ENCODE peak calls at places on chromosomes 5 and 9, in seven cellular contexts. One of them, this sample, is unnamed. For H3K9me3, the result is how much of the 10 kb centered on the place peaks cover.

GRCh38 chr5:135064235-135064570 is 30.2 kb upstream of the PITX1 start:
- DNase-seq in adipocyte: no peak
- DNase-seq in naive thymus-derived CD4-positive, alpha-beta T cell: no peak
- DNase-seq in ovary: no peak
- DNase-seq in K562: no peak
- DNase-seq in iPS DF 6.9: no peak
- DNase-seq in uterus: no peak
- DNase-seq in this sample: no peak

GRCh38 chr5:150516011-150516410 is 8.1 kb downstream of the NDST1 start:
- DNase-seq in uterus: no peak
- DNase-seq in adipocyte: peak
- DNase-seq in ovary: no peak
- DNase-seq in iPS DF 6.9: no peak
- DNase-seq in K562: no peak
- DNase-seq in naive thymus-derived CD4-positive, alpha-beta T cell: no peak
- DNase-seq in this sample: peak

GRCh38 chr5:75461679-75462078 is 49.8 kb downstream of the CERT1 start:
- DNase-seq in iPS DF 6.9: no peak
- DNase-seq in K562: no peak
- DNase-seq in naive thymus-derived CD4-positive, alpha-beta T cell: no peak
- DNase-seq in adipocyte: no peak
- DNase-seq in uterus: no peak
- DNase-seq in ovary: no peak
- DNase-seq in this sample: no peak

GRCh38 chr9:1231998-1232919 is 182.1 kb downstream of the DMRT2 start:
- DNase-seq in naive thymus-derived CD4-positive, alpha-beta T cell: no peak
- DNase-seq in ovary: peak
- DNase-seq in K562: no peak
- DNase-seq in uterus: peak
- DNase-seq in iPS DF 6.9: no peak
- DNase-seq in adipocyte: peak
- DNase-seq in this sample: peak

GRCh38 chr5:140329739-140330481 is 16.5 kb downstream of the HBEGF start:
- DNase-seq in uterus: no peak
- DNase-seq in naive thymus-derived CD4-positive, alpha-beta T cell: no peak
- DNase-seq in K562: no peak
- DNase-seq in adipocyte: no peak
- DNase-seq in iPS DF 6.9: no peak
- DNase-seq in ovary: no peak
- DNase-seq in this sample: no peak

GRCh38 chr5:57327934-57328333 is 154.1 kb downstream of the GPBP1 start:
- DNase-seq in uterus: no peak
- DNase-seq in ovary: no peak
- DNase-seq in K562: no peak
- DNase-seq in naive thymus-derived CD4-positive, alpha-beta T cell: no peak
- DNase-seq in iPS DF 6.9: no peak
- DNase-seq in adipocyte: no peak
- DNase-seq in this sample: no peak

GRCh38 chr9:98222885-98223640 is 30.6 kb upstream of the CORO2A start:
- DNase-seq in ovary: no peak
- DNase-seq in K562: no peak
- DNase-seq in adipocyte: peak
- DNase-seq in iPS DF 6.9: no peak
- DNase-seq in uterus: no peak
- DNase-seq in naive thymus-derived CD4-positive, alpha-beta T cell: no peak
- DNase-seq in this sample: peak

GRCh38 chr9:106487256-106487655 is 375.7 kb upstream of the ZNF462 start:
- DNase-seq in uterus: no peak
- DNase-seq in adipocyte: no peak
- DNase-seq in naive thymus-derived CD4-positive, alpha-beta T cell: no peak
- DNase-seq in K562: no peak
- DNase-seq in iPS DF 6.9: no peak
- DNase-seq in ovary: no peak
- DNase-seq in this sample: no peak

GRCh38 chr5:17235736-17236330 is 18.4 kb downstream of the BASP1 start:
- DNase-seq in ovary: no peak
- DNase-seq in K562: no peak
- DNase-seq in uterus: no peak
- DNase-seq in naive thymus-derived CD4-positive, alpha-beta T cell: no peak
- DNase-seq in adipocyte: peak
- DNase-seq in iPS DF 6.9: no peak
- DNase-seq in this sample: peak

GRCh38 chr9:113501129-113501686 is 37.7 kb downstream of the RGS3 start:
- DNase-seq in K562: no peak
- DNase-seq in naive thymus-derived CD4-positive, alpha-beta T cell: no peak
- DNase-seq in iPS DF 6.9: peak
- DNase-seq in uterus: peak
- DNase-seq in adipocyte: no peak
- DNase-seq in ovary: no peak
- DNase-seq in this sample: no peak

GRCh38 chr5:31036407-31036806 is 157.1 kb upstream of the CDH6 start:
- DNase-seq in K562: no peak
- DNase-seq in uterus: no peak
- DNase-seq in naive thymus-derived CD4-positive, alpha-beta T cell: no peak
- DNase-seq in iPS DF 6.9: no peak
- DNase-seq in adipocyte: peak
- DNase-seq in ovary: no peak
- DNase-seq in this sample: no peak

GRCh38 chr5:108028411-108028810 is 353.5 kb downstream of the FBXL17 start:
- DNase-seq in naive thymus-derived CD4-positive, alpha-beta T cell: no peak
- DNase-seq in ovary: no peak
- DNase-seq in K562: no peak
- DNase-seq in iPS DF 6.9: no peak
- DNase-seq in uterus: no peak
- DNase-seq in adipocyte: no peak
- DNase-seq in this sample: peak

GRCh38 chr5:121949885-121950284 is 11.9 kb upstream of the SRFBP1 start:
- DNase-seq in ovary: no peak
- DNase-seq in K562: peak
- DNase-seq in iPS DF 6.9: no peak
- DNase-seq in uterus: no peak
- DNase-seq in naive thymus-derived CD4-positive, alpha-beta T cell: peak
- DNase-seq in adipocyte: peak
- DNase-seq in this sample: no peak

GRCh38 chr9:95754533-95755420 is 120.7 kb upstream of the ERCC6L2 start:
- DNase-seq in ovary: no peak
- DNase-seq in naive thymus-derived CD4-positive, alpha-beta T cell: no peak
- DNase-seq in uterus: no peak
- DNase-seq in K562: no peak
- DNase-seq in iPS DF 6.9: no peak
- DNase-seq in adipocyte: no peak
- DNase-seq in this sample: no peak

GRCh38 chr5:61020415-61020814 is 75.4 kb downstream of the NDUFAF2 start:
- DNase-seq in uterus: no peak
- DNase-seq in naive thymus-derived CD4-positive, alpha-beta T cell: no peak
- DNase-seq in K562: no peak
- DNase-seq in ovary: no peak
- DNase-seq in iPS DF 6.9: no peak
- DNase-seq in adipocyte: no peak
- DNase-seq in this sample: peak

GRCh38 chr5:37940931-37941623 is 101.2 kb upstream of the GDNF start:
- DNase-seq in ovary: no peak
- DNase-seq in iPS DF 6.9: no peak
- DNase-seq in K562: no peak
- DNase-seq in adipocyte: no peak
- DNase-seq in naive thymus-derived CD4-positive, alpha-beta T cell: no peak
- DNase-seq in uterus: no peak
- DNase-seq in this sample: no peak

GRCh38 chr9:31089822-31090221 is 1294.6 kb upstream of the ACO1 start:
- DNase-seq in adipocyte: no peak
- DNase-seq in ovary: no peak
- DNase-seq in iPS DF 6.9: no peak
- DNase-seq in uterus: no peak
- DNase-seq in K562: no peak
- DNase-seq in naive thymus-derived CD4-positive, alpha-beta T cell: no peak
- DNase-seq in this sample: peak

GRCh38 chr5:122415481-122416120 is 103.6 kb downstream of the SNCAIP start:
- DNase-seq in naive thymus-derived CD4-positive, alpha-beta T cell: no peak
- DNase-seq in K562: peak
- DNase-seq in ovary: peak
- DNase-seq in adipocyte: peak
- DNase-seq in iPS DF 6.9: peak
- DNase-seq in uterus: peak
- DNase-seq in this sample: peak

GRCh38 chr9:109453210-109453842 is 44.8 kb downstream of the PTPN3 start:
- DNase-seq in uterus: no peak
- DNase-seq in K562: no peak
- DNase-seq in naive thymus-derived CD4-positive, alpha-beta T cell: no peak
- DNase-seq in ovary: no peak
- DNase-seq in adipocyte: peak
- DNase-seq in iPS DF 6.9: no peak
- DNase-seq in this sample: peak

GRCh38 chr9:7209051-7209450 is 451.3 kb downstream of the KDM4C start:
- DNase-seq in ovary: no peak
- DNase-seq in iPS DF 6.9: no peak
- DNase-seq in uterus: no peak
- DNase-seq in K562: no peak
- DNase-seq in naive thymus-derived CD4-positive, alpha-beta T cell: no peak
- DNase-seq in adipocyte: no peak
- DNase-seq in this sample: no peak

GRCh38 chr5:75089137-75089536 is 36.8 kb upstream of the GCNT4 start:
- DNase-seq in iPS DF 6.9: no peak
- DNase-seq in ovary: no peak
- DNase-seq in uterus: no peak
- DNase-seq in adipocyte: no peak
- DNase-seq in K562: no peak
- DNase-seq in naive thymus-derived CD4-positive, alpha-beta T cell: no peak
- DNase-seq in this sample: no peak

GRCh38 chr9:120916573-120916972 is 10.0 kb downstream of the TRAF1 start:
- DNase-seq in iPS DF 6.9: no peak
- DNase-seq in ovary: peak
- DNase-seq in adipocyte: peak
- DNase-seq in uterus: peak
- DNase-seq in K562: no peak
- DNase-seq in naive thymus-derived CD4-positive, alpha-beta T cell: no peak
- DNase-seq in this sample: peak

GRCh38 chr5:43041131-43041668 is 1.1 kb upstream of the ANXA2R start:
- DNase-seq in K562: no peak
- DNase-seq in adipocyte: peak
- DNase-seq in uterus: peak
- DNase-seq in ovary: peak
- DNase-seq in iPS DF 6.9: no peak
- DNase-seq in naive thymus-derived CD4-positive, alpha-beta T cell: peak
- DNase-seq in this sample: peak

GRCh38 chr5:168012006-168012405 is 279.4 kb upstream of the WWC1 start:
- DNase-seq in uterus: no peak
- DNase-seq in ovary: no peak
- DNase-seq in iPS DF 6.9: no peak
- DNase-seq in K562: no peak
- DNase-seq in adipocyte: no peak
- DNase-seq in naive thymus-derived CD4-positive, alpha-beta T cell: no peak
- DNase-seq in this sample: no peak

GRCh38 chr5:163565492-163565891 is 60.1 kb downstream of the MAT2B start:
- DNase-seq in ovary: no peak
- DNase-seq in uterus: no peak
- DNase-seq in iPS DF 6.9: no peak
- DNase-seq in K562: no peak
- DNase-seq in naive thymus-derived CD4-positive, alpha-beta T cell: no peak
- DNase-seq in adipocyte: peak
- DNase-seq in this sample: no peak

GRCh38 chr5:96663608-96664007 is 1.4 kb downstream of the CAST start:
- DNase-seq in iPS DF 6.9: no peak
- DNase-seq in ovary: no peak
- DNase-seq in adipocyte: no peak
- DNase-seq in naive thymus-derived CD4-positive, alpha-beta T cell: no peak
- DNase-seq in K562: no peak
- DNase-seq in uterus: no peak
- DNase-seq in this sample: no peak

GRCh38 chr5:40383719-40384651 is 295.7 kb upstream of the PTGER4 start:
- DNase-seq in iPS DF 6.9: no peak
- DNase-seq in ovary: no peak
- DNase-seq in naive thymus-derived CD4-positive, alpha-beta T cell: no peak
- DNase-seq in adipocyte: peak
- DNase-seq in K562: no peak
- DNase-seq in uterus: no peak
- DNase-seq in this sample: no peak

GRCh38 chr5:65830856-65831255 is 95.5 kb upstream of the ERBIN start:
- DNase-seq in naive thymus-derived CD4-positive, alpha-beta T cell: no peak
- DNase-seq in iPS DF 6.9: no peak
- DNase-seq in adipocyte: peak
- DNase-seq in ovary: no peak
- DNase-seq in K562: no peak
- DNase-seq in uterus: no peak
- DNase-seq in this sample: no peak

GRCh38 chr5:180623411-180623834 is 26.0 kb downstream of the FLT4 start:
- DNase-seq in naive thymus-derived CD4-positive, alpha-beta T cell: no peak
- DNase-seq in ovary: no peak
- DNase-seq in iPS DF 6.9: no peak
- DNase-seq in adipocyte: no peak
- DNase-seq in K562: no peak
- DNase-seq in uterus: peak
- DNase-seq in this sample: no peak

GRCh38 chr5:149130121-149130931 is 11.0 kb upstream of the ABLIM3 start:
- DNase-seq in ovary: no peak
- DNase-seq in naive thymus-derived CD4-positive, alpha-beta T cell: no peak
- DNase-seq in adipocyte: no peak
- DNase-seq in uterus: no peak
- DNase-seq in iPS DF 6.9: no peak
- DNase-seq in K562: no peak
- DNase-seq in this sample: peak
- H3K9me3 ChIP-seq in ovary: under half
- H3K9me3 ChIP-seq in naive thymus-derived CD4-positive, alpha-beta T cell: under half
- H3K9me3 ChIP-seq in adipocyte: under half
- H3K9me3 ChIP-seq in uterus: under half
- H3K9me3 ChIP-seq in iPS DF 6.9: under half
- H3K9me3 ChIP-seq in K562: under half
- H3K9me3 ChIP-seq in this sample: under half

GRCh38 chr5:138549414-138549813 is 6.4 kb upstream of the ETF1 start:
- DNase-seq in uterus: no peak
- DNase-seq in ovary: no peak
- DNase-seq in K562: no peak
- DNase-seq in naive thymus-derived CD4-positive, alpha-beta T cell: no peak
- DNase-seq in adipocyte: no peak
- DNase-seq in iPS DF 6.9: no peak
- DNase-seq in this sample: no peak
- H3K9me3 ChIP-seq in uterus: under half
- H3K9me3 ChIP-seq in ovary: under half
- H3K9me3 ChIP-seq in K562: under half
- H3K9me3 ChIP-seq in naive thymus-derived CD4-positive, alpha-beta T cell: under half
- H3K9me3 ChIP-seq in adipocyte: under half
- H3K9me3 ChIP-seq in iPS DF 6.9: under half
- H3K9me3 ChIP-seq in this sample: under half

DNA sequence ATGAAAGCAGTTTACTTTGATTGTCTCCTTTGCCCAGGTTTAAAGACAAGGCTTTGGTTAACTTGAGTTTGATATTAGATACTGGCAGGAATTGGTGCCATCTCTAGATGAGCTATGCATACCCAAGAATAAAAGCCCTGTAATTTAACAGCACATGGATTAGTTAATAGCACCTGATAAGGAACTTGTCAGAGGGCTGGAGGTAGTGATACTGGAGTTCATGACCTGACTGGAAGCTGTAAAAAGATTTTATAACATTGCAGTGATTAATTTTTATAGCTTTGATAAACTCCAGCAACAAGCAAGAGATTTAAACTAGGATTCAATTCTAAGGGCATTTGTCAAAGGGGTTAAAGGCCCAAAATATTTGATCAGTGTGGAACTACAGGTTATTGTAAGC is 34.9 kb upstream of the SYK start:
- DNase-seq in K562: no peak
- DNase-seq in iPS DF 6.9: no peak
- DNase-seq in naive thymus-derived CD4-positive, alpha-beta T cell: no peak
- DNase-seq in uterus: no peak
- DNase-seq in adipocyte: no peak
- DNase-seq in ovary: no peak
- DNase-seq in this sample: no peak
- H3K9me3 ChIP-seq in K562: under half
- H3K9me3 ChIP-seq in iPS DF 6.9: under half
- H3K9me3 ChIP-seq in naive thymus-derived CD4-positive, alpha-beta T cell: under half
- H3K9me3 ChIP-seq in uterus: under half
- H3K9me3 ChIP-seq in adipocyte: under half
- H3K9me3 ChIP-seq in ovary: under half
- H3K9me3 ChIP-seq in this sample: under half

GRCh38 chr5:171313481-171314206 is 4.6 kb downstream of the TLX3 start:
- DNase-seq in K562: no peak
- DNase-seq in uterus: no peak
- DNase-seq in naive thymus-derived CD4-positive, alpha-beta T cell: no peak
- DNase-seq in ovary: no peak
- DNase-seq in adipocyte: no peak
- DNase-seq in iPS DF 6.9: no peak
- DNase-seq in this sample: no peak
- H3K9me3 ChIP-seq in K562: under half
- H3K9me3 ChIP-seq in uterus: under half
- H3K9me3 ChIP-seq in naive thymus-derived CD4-positive, alpha-beta T cell: under half
- H3K9me3 ChIP-seq in ovary: under half
- H3K9me3 ChIP-seq in adipocyte: under half
- H3K9me3 ChIP-seq in iPS DF 6.9: under half
- H3K9me3 ChIP-seq in this sample: under half

This sample was measured in MG63.